ENCODE peak calls at places on chromosomes 12 and 14, in four cellular contexts. U is fibroblast of lung, N is RPMI7951, X is Right ventricle myocardium superior. W is an unnamed sample.

GRCh38 chr14:94161979-94162378 is 12.1 kb upstream of the PPP4R4 start:
- DNase-seq in X (no peak), U (no peak), N (peak), W (no peak)

GRCh38 chr12:3201741-3202500 is 124.7 kb downstream of the TSPAN9 start:
- DNase-seq in X (no peak), U (no peak), N (no peak), W (no peak)

GRCh38 chr12:102216086-102216691 is 18.6 kb upstream of the PMCH start:
- DNase-seq in X (no peak), U (peak), N (peak), W (peak)

GRCh38 chr12:111578276-111578970 is 20.7 kb downstream of the ATXN2 start:
- DNase-seq in N (peak), X (no peak), U (peak), W (peak)

GRCh38 chr12:78035913-78036658 is 205.4 kb downstream of the NAV3 start:
- DNase-seq in U (peak), X (no peak), N (no peak), W (no peak)

GRCh38 chr14:53608369-53608768 is 348.3 kb downstream of the BMP4 start:
- DNase-seq in N (peak), X (no peak), U (no peak), W (peak)

GRCh38 chr14:35961697-35962274 is 135.6 kb downstream of the BRMS1L start:
- DNase-seq in X (no peak), U (no peak), N (no peak), W (no peak)

GRCh38 chr12:95164656-95165055 is 52.6 kb downstream of the FGD6 start:
- DNase-seq in U (peak), N (no peak), X (no peak), W (peak)

GRCh38 chr14:104937694-104938365 is 13.2 kb downstream of the PLD4 start:
- DNase-seq in U (no peak), N (no peak), X (no peak), W (no peak)

GRCh38 chr12:11719678-11720099 is 70.2 kb downstream of the ETV6 start:
- DNase-seq in X (peak), N (peak), U (peak), W (peak)

GRCh38 chr14:75238728-75239455 is 39.7 kb upstream of the FOS start:
- DNase-seq in N (no peak), U (no peak), X (no peak), W (no peak)